ENCODE peak calls at places on chromosomes 12 and 14, in five cellular contexts. One of them, this sample, is unnamed.

GRCh38 chr12:59636945-59637656 is 41.3 kb downstream of the SLC16A7 start:
- DNase-seq in SW480: no peak
- DNase-seq in Ammon's horn: no peak
- DNase-seq in hypothalamus: no peak
- DNase-seq in T-helper 2 cell: no peak
- DNase-seq in this sample: no peak

GRCh38 chr12:43789941-43790340 is 16.2 kb downstream of the TWF1 start:
- DNase-seq in SW480: peak
- DNase-seq in Ammon's horn: no peak
- DNase-seq in hypothalamus: no peak
- DNase-seq in T-helper 2 cell: no peak
- DNase-seq in this sample: no peak

GRCh38 chr12:123133701-123134100 is 17.2 kb downstream of the PITPNM2 start:
- DNase-seq in SW480: no peak
- DNase-seq in Ammon's horn: no peak
- DNase-seq in hypothalamus: no peak
- DNase-seq in T-helper 2 cell: no peak
- DNase-seq in this sample: no peak

GRCh38 chr14:105331575-105332351 is 17.2 kb downstream of the PACS2 start:
- DNase-seq in SW480: no peak
- DNase-seq in Ammon's horn: no peak
- DNase-seq in hypothalamus: no peak
- DNase-seq in T-helper 2 cell: no peak
- DNase-seq in this sample: no peak

GRCh38 chr12:102957339-102958050 is at the start of gene ASCL1:
- DNase-seq in SW480: no peak
- DNase-seq in Ammon's horn: peak
- DNase-seq in hypothalamus: no peak
- DNase-seq in T-helper 2 cell: no peak
- DNase-seq in this sample: peak

GRCh38 chr12:121719926-121720414 is 7.4 kb downstream of the TMEM120B start:
- DNase-seq in SW480: peak
- DNase-seq in Ammon's horn: peak
- DNase-seq in hypothalamus: no peak
- DNase-seq in T-helper 2 cell: no peak
- DNase-seq in this sample: no peak

GRCh38 chr14:93997082-93997481 is at the start of gene CCDC197:
- DNase-seq in SW480: peak
- DNase-seq in Ammon's horn: no peak
- DNase-seq in hypothalamus: no peak
- DNase-seq in T-helper 2 cell: no peak
- DNase-seq in this sample: peak

GRCh38 chr12:92158711-92159534 is 13.3 kb upstream of the BTG1 start:
- DNase-seq in SW480: no peak
- DNase-seq in Ammon's horn: peak
- DNase-seq in hypothalamus: no peak
- DNase-seq in T-helper 2 cell: no peak
- DNase-seq in this sample: no peak

GRCh38 chr12:20523658-20524057 is 155.3 kb downstream of the PDE3A start:
- DNase-seq in SW480: no peak
- DNase-seq in Ammon's horn: no peak
- DNase-seq in hypothalamus: no peak
- DNase-seq in T-helper 2 cell: no peak
- DNase-seq in this sample: no peak

GRCh38 chr12:50112456-50113218 is 601 bp downstream of the COX14 start:
- DNase-seq in SW480: peak
- DNase-seq in Ammon's horn: no peak
- DNase-seq in hypothalamus: no peak
- DNase-seq in T-helper 2 cell: no peak
- DNase-seq in this sample: peak

GRCh38 chr12:127600211-127600610 is 666.8 kb upstream of the TMEM132C start:
- DNase-seq in SW480: peak
- DNase-seq in Ammon's horn: no peak
- DNase-seq in hypothalamus: no peak
- DNase-seq in T-helper 2 cell: no peak
- DNase-seq in this sample: no peak

GRCh38 chr12:109730306-109731145 is 16.9 kb downstream of the FAM222A start:
- DNase-seq in SW480: no peak
- DNase-seq in Ammon's horn: no peak
- DNase-seq in hypothalamus: no peak
- DNase-seq in T-helper 2 cell: no peak
- DNase-seq in this sample: no peak

GRCh38 chr12:104138747-104139186 is 757 bp upstream of the NFYB start:
- DNase-seq in SW480: no peak
- DNase-seq in Ammon's horn: no peak
- DNase-seq in hypothalamus: no peak
- DNase-seq in T-helper 2 cell: no peak
- DNase-seq in this sample: no peak

GRCh38 chr12:52232916-52233461 is at the start of gene KRT7:
- DNase-seq in SW480: no peak
- DNase-seq in Ammon's horn: no peak
- DNase-seq in hypothalamus: no peak
- DNase-seq in T-helper 2 cell: no peak
- DNase-seq in this sample: peak

GRCh38 chr12:89671469-89671868 is 37.2 kb downstream of the ATP2B1 start:
- DNase-seq in SW480: no peak
- DNase-seq in Ammon's horn: no peak
- DNase-seq in hypothalamus: no peak
- DNase-seq in T-helper 2 cell: no peak
- DNase-seq in this sample: no peak

GRCh38 chr12:103728323-103728722 is 112.7 kb downstream of the NT5DC3 start:
- DNase-seq in SW480: no peak
- DNase-seq in Ammon's horn: no peak
- DNase-seq in hypothalamus: no peak
- DNase-seq in T-helper 2 cell: no peak
- DNase-seq in this sample: no peak

GRCh38 chr12:19908825-19909224 is 459.5 kb upstream of the PDE3A start:
- DNase-seq in SW480: no peak
- DNase-seq in Ammon's horn: peak
- DNase-seq in hypothalamus: no peak
- DNase-seq in T-helper 2 cell: no peak
- DNase-seq in this sample: no peak

GRCh38 chr12:47066278-47067048 is 13.0 kb upstream of the PCED1B start:
- DNase-seq in SW480: no peak
- DNase-seq in Ammon's horn: peak
- DNase-seq in hypothalamus: no peak
- DNase-seq in T-helper 2 cell: no peak
- DNase-seq in this sample: no peak

GRCh38 chr14:90454041-90455000 is 57.5 kb downstream of the CALM1 start:
- DNase-seq in SW480: peak
- DNase-seq in Ammon's horn: peak
- DNase-seq in hypothalamus: peak
- DNase-seq in T-helper 2 cell: no peak
- DNase-seq in this sample: peak

GRCh38 chr12:26863515-26863914 is 30.5 kb upstream of the ITPR2 start:
- DNase-seq in SW480: peak
- DNase-seq in Ammon's horn: no peak
- DNase-seq in hypothalamus: no peak
- DNase-seq in T-helper 2 cell: no peak
- DNase-seq in this sample: peak

GRCh38 chr14:73726025-73726961 is 12.1 kb upstream of the PNMA1 start:
- DNase-seq in SW480: no peak
- DNase-seq in Ammon's horn: peak
- DNase-seq in hypothalamus: no peak
- DNase-seq in T-helper 2 cell: no peak
- DNase-seq in this sample: no peak

GRCh38 chr12:121776190-121777098 is 17.0 kb downstream of the RHOF start:
- DNase-seq in SW480: peak
- DNase-seq in Ammon's horn: peak
- DNase-seq in hypothalamus: peak
- DNase-seq in T-helper 2 cell: peak
- DNase-seq in this sample: peak

GRCh38 chr12:50732591-50732990 is 31.3 kb upstream of the ATF1 start:
- DNase-seq in SW480: no peak
- DNase-seq in Ammon's horn: peak
- DNase-seq in hypothalamus: no peak
- DNase-seq in T-helper 2 cell: no peak
- DNase-seq in this sample: no peak

GRCh38 chr14:90445011-90445410 is 48.2 kb downstream of the CALM1 start:
- DNase-seq in SW480: no peak
- DNase-seq in Ammon's horn: no peak
- DNase-seq in hypothalamus: no peak
- DNase-seq in T-helper 2 cell: no peak
- DNase-seq in this sample: no peak

GRCh38 chr14:102272392-102272791 is 32.6 kb downstream of the MOK start:
- DNase-seq in SW480: no peak
- DNase-seq in Ammon's horn: no peak
- DNase-seq in hypothalamus: no peak
- DNase-seq in T-helper 2 cell: no peak
- DNase-seq in this sample: no peak